ENCODE peak calls at places on chromosomes 4 and X, in six cellular contexts. C is body of pancreas; E is GM23248; G is AG04450; Z is CD8-positive, alpha-beta memory T cell; R is cardiac muscle cell. B is an unnamed sample. For H3K9me3, the result is how much of the 10 kb centered on the place peaks cover.

GRCh38 chr4:117783716-117784115 is 250.6 kb upstream of the NDST3 start:
- DNase-seq in C (no peak), E (peak), G (peak), Z (no peak), R (no peak), B (no peak)

GRCh38 chr4:146329042-146329716 is 114.8 kb downstream of the REELD1 start:
- DNase-seq in C (no peak), E (peak), G (peak), Z (no peak), R (no peak), B (no peak)

GRCh38 chrX:148567779-148568178 is 67.4 kb downstream of the AFF2 start:
- DNase-seq in C (no peak), E (peak), G (no peak), Z (no peak), R (no peak), B (no peak)

GRCh38 chr4:123176605-123177004 is 220.0 kb upstream of the SPRY1 start:
- DNase-seq in C (no peak), E (no peak), G (no peak), Z (no peak), R (no peak), B (no peak)

GRCh38 chr4:95061220-95061619 is 303.5 kb downstream of the BMPR1B start:
- DNase-seq in C (no peak), E (no peak), G (no peak), Z (no peak), R (no peak), B (no peak)

GRCh38 chr4:121138014-121138413 is 26.1 kb downstream of the TNIP3 start:
- DNase-seq in C (no peak), E (no peak), G (no peak), Z (peak), R (no peak), B (no peak)

GRCh38 chr4:83124079-83124780 is 9.7 kb upstream of the PLAC8 start:
- DNase-seq in C (no peak), E (no peak), G (no peak), Z (no peak), R (no peak), B (no peak)

GRCh38 chr4:152516156-152516555 is 19.7 kb downstream of the FBXW7 start:
- DNase-seq in C (no peak), E (peak), G (no peak), Z (no peak), R (no peak), B (no peak)

GRCh38 chr4:138301536-138301935 is 59.4 kb upstream of the SLC7A11 start:
- DNase-seq in C (no peak), E (no peak), G (no peak), Z (no peak), R (peak), B (no peak)

GRCh38 chr4:118845552-118846065 is 9.7 kb upstream of the SEC24D start:
- DNase-seq in C (no peak), E (no peak), G (no peak), Z (no peak), R (no peak), B (no peak)

GRCh38 chr4:179292443-179292842 is 1850.2 kb upstream of the AGA start:
- DNase-seq in C (no peak), E (no peak), G (no peak), Z (no peak), R (no peak), B (no peak)
- H3K9me3 ChIP-seq in C (under half), E (under half), G (under half), Z (under half), R (under half), B (under half)

DNA sequence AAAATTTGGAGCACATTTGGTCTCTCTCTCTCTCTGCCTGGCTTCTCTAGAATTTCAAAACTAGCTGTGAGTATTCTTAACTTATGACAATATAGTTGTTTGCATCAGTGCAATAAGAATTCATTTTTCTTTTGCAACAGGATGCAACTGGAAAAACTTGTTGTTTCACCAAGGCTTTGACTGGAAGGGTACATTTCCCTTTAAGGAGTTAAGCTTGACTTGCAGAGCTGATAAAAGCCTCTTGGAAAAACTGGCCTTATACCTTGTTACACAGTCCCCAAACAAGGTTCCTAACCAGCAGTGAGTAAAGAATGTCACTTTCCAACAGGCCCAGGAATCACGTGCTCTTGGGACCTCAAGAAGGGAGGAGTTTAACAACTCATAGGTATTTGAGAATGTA is 25.9 kb upstream of the ZNF718 start:
- DNase-seq in C (no peak), E (no peak), G (no peak), Z (no peak), R (no peak), B (no peak)
- H3K9me3 ChIP-seq in C (under half), E (under half), G (half or more), Z (under half), R (under half), B (under half)

DNA sequence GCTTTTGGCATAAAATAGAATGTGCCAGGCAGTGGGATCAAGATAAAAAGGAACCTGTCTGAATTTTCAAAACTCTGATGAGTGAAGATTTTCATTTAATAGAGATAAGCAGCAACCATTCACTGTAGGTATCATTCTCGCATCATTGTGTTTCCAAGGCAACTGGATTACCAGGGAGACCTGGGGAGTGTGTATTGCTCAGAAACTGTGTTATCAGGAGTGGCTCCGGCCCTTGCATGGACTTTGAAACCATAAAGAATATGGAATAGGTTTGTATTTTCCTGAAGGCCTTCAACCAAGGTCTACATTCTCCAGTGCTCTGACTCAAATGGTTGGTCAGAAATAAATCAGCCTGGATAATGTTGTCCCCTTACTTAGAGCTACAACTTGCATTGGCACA is 23.2 kb upstream of the MAGEA4 start:
- DNase-seq in C (no peak), E (no peak), G (no peak), Z (no peak), R (no peak), B (peak)
- H3K9me3 ChIP-seq in C (under half), E (under half), G (under half), Z (under half), R (under half), B (under half)

DNA sequence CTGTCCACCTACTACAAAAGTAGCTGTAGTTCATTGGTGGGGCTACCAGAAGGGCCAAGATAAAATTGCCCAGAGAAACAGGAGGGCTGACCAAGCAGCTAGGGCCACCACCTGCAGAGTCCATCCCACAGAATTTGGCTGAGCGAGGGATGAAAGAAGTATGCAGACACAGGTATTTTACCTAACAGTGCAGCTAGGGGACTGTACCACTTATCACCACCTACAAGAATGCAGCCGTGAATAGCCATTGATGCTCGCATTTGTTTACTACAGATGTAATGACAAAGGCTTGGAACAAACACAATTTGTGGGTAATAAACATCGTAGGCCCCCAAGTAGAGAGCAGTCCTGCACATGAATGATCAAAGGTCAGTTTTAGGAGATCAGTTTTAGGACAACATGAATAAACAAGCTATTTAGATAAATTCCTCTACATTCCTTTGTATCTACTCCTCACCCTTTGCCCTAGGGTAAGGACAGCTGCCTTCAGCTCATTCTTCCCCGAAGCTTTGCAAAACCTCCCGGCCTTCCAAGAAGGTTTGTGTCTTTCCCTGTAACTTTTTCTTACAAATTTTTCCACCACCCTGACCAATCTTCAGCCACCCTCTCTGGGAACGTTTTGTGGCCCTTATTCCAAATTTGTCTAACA is 49.5 kb downstream of the ZNF718 start:
- DNase-seq in C (no peak), E (no peak), G (no peak), Z (no peak), R (no peak), B (no peak)
- H3K9me3 ChIP-seq in C (under half), E (under half), G (under half), Z (under half), R (under half), B (under half)

B was measured in small intestine.